ENCODE peak calls at places on chromosomes 11 and 22, in five cellular contexts. One of them, this sample, is unnamed.

GRCh38 chr22:41951898-41952474 is at the start of gene SMIM45:
- DNase-seq in body of pancreas: no peak
- DNase-seq in IMR-90: no peak
- DNase-seq in sigmoid colon: no peak
- DNase-seq in esophagus muscularis mucosa: no peak
- DNase-seq in this sample: no peak

GRCh38 chr11:29260939-29261705 is 755.7 kb downstream of the KCNA4 start:
- DNase-seq in body of pancreas: no peak
- DNase-seq in IMR-90: peak
- DNase-seq in sigmoid colon: no peak
- DNase-seq in esophagus muscularis mucosa: no peak
- DNase-seq in this sample: no peak

GRCh38 chr11:109864834-109865557 is 228.2 kb upstream of the ZC3H12C start:
- DNase-seq in body of pancreas: no peak
- DNase-seq in IMR-90: peak
- DNase-seq in sigmoid colon: no peak
- DNase-seq in esophagus muscularis mucosa: no peak
- DNase-seq in this sample: no peak

GRCh38 chr11:45169310-45170072 is 23.1 kb downstream of the PRDM11 start:
- DNase-seq in body of pancreas: no peak
- DNase-seq in IMR-90: peak
- DNase-seq in sigmoid colon: no peak
- DNase-seq in esophagus muscularis mucosa: no peak
- DNase-seq in this sample: no peak

GRCh38 chr11:93858376-93858775 is 8.0 kb upstream of the VSTM5 start:
- DNase-seq in body of pancreas: no peak
- DNase-seq in IMR-90: no peak
- DNase-seq in sigmoid colon: no peak
- DNase-seq in esophagus muscularis mucosa: no peak
- DNase-seq in this sample: no peak

GRCh38 chr22:29346659-29347058 is 31.2 kb upstream of the RASL10A start:
- DNase-seq in body of pancreas: no peak
- DNase-seq in IMR-90: no peak
- DNase-seq in sigmoid colon: no peak
- DNase-seq in esophagus muscularis mucosa: no peak
- DNase-seq in this sample: peak

GRCh38 chr11:6626971-6627761 is 7.9 kb upstream of the TPP1 start:
- DNase-seq in body of pancreas: no peak
- DNase-seq in IMR-90: no peak
- DNase-seq in sigmoid colon: no peak
- DNase-seq in esophagus muscularis mucosa: no peak
- DNase-seq in this sample: no peak

GRCh38 chr11:96050435-96051182 is 126.7 kb upstream of the MTMR2 start:
- DNase-seq in body of pancreas: no peak
- DNase-seq in IMR-90: peak
- DNase-seq in sigmoid colon: no peak
- DNase-seq in esophagus muscularis mucosa: no peak
- DNase-seq in this sample: no peak

GRCh38 chr22:19880786-19881569 is 26.3 kb upstream of the GNB1L start:
- DNase-seq in body of pancreas: peak
- DNase-seq in IMR-90: peak
- DNase-seq in sigmoid colon: peak
- DNase-seq in esophagus muscularis mucosa: no peak
- DNase-seq in this sample: no peak

GRCh38 chr22:25054943-25055511 is 102.5 kb downstream of the KIAA1671 start:
- DNase-seq in body of pancreas: no peak
- DNase-seq in IMR-90: no peak
- DNase-seq in sigmoid colon: no peak
- DNase-seq in esophagus muscularis mucosa: no peak
- DNase-seq in this sample: no peak
- TF ChIP-seq POLR2A in body of pancreas: no peak
- TF ChIP-seq POLR2A in IMR-90: no peak
- TF ChIP-seq POLR2A in sigmoid colon: no peak
- TF ChIP-seq POLR2A in esophagus muscularis mucosa: no peak
- TF ChIP-seq POLR2A in this sample: no peak

GRCh38 chr22:46126853-46127385 is 23.4 kb upstream of the PPARA start:
- DNase-seq in body of pancreas: no peak
- DNase-seq in IMR-90: no peak
- DNase-seq in sigmoid colon: no peak
- DNase-seq in esophagus muscularis mucosa: no peak
- DNase-seq in this sample: no peak

GRCh38 chr22:46131151-46131587 is 19.2 kb upstream of the PPARA start:
- DNase-seq in body of pancreas: no peak
- DNase-seq in IMR-90: no peak
- DNase-seq in sigmoid colon: no peak
- DNase-seq in esophagus muscularis mucosa: no peak
- DNase-seq in this sample: no peak

GRCh38 chr22:46128606-46129005 is 21.7 kb upstream of the PPARA start:
- DNase-seq in body of pancreas: no peak
- DNase-seq in IMR-90: no peak
- DNase-seq in sigmoid colon: no peak
- DNase-seq in esophagus muscularis mucosa: no peak
- DNase-seq in this sample: no peak

GRCh38 chr22:46127556-46127955 is 22.8 kb upstream of the PPARA start:
- DNase-seq in body of pancreas: no peak
- DNase-seq in IMR-90: no peak
- DNase-seq in sigmoid colon: no peak
- DNase-seq in esophagus muscularis mucosa: no peak
- DNase-seq in this sample: no peak

GRCh38 chr22:46129390-46130041 is 20.8 kb upstream of the PPARA start:
- DNase-seq in body of pancreas: no peak
- DNase-seq in IMR-90: no peak
- DNase-seq in sigmoid colon: no peak
- DNase-seq in esophagus muscularis mucosa: no peak
- DNase-seq in this sample: no peak
- TF ChIP-seq POLR2A in body of pancreas: no peak
- TF ChIP-seq POLR2A in IMR-90: no peak
- TF ChIP-seq POLR2A in sigmoid colon: no peak
- TF ChIP-seq POLR2A in esophagus muscularis mucosa: no peak
- TF ChIP-seq POLR2A in this sample: no peak

DNA sequence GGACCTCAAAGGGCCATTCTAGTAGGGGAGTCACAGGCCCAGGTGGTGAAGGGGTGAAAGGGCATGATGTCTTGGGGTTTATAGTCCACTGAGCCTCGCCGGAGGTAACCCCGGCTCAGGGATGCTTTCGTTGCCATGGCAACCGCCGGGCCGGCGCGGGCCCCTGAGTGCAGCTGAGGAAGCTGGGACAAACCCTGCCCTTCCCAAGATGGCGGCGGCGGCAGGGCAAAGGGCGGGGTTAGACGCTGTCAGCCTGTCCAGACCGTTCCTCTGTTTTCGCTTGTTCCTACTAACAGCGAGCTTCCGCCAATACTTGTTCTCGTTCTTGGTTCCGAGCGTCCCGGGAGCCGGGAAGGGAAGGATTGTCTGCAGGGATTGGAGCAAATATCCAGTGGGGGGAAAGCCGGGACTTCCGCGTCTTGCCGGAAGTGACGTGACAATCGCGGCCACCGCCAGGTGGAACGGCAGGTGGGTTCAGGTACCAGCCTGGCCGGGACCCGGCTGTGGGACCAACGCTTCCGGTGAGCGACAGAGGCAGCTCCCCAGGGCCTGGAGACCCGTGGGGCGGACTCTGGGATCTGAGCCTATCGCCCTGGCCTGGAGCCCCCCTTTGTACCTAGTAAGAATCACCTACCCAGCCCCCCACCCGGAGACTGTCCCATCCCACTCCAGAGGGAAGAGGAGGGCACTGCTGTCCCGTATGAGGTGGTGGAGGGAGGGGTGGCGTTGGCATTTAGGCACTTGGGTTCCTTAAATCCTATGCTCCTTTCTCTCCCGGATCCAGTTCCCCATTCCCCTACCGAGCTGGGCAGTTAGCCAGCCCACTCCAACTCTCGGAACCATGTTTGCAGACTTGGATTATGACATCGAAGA is at the start of gene PICK1:
- DNase-seq in body of pancreas: peak
- DNase-seq in IMR-90: peak
- DNase-seq in sigmoid colon: peak
- DNase-seq in esophagus muscularis mucosa: peak
- DNase-seq in this sample: peak
- TF ChIP-seq POLR2A in body of pancreas: peak
- TF ChIP-seq POLR2A in IMR-90: no peak
- TF ChIP-seq POLR2A in sigmoid colon: no peak
- TF ChIP-seq POLR2A in esophagus muscularis mucosa: no peak
- TF ChIP-seq POLR2A in this sample: no peak

DNA sequence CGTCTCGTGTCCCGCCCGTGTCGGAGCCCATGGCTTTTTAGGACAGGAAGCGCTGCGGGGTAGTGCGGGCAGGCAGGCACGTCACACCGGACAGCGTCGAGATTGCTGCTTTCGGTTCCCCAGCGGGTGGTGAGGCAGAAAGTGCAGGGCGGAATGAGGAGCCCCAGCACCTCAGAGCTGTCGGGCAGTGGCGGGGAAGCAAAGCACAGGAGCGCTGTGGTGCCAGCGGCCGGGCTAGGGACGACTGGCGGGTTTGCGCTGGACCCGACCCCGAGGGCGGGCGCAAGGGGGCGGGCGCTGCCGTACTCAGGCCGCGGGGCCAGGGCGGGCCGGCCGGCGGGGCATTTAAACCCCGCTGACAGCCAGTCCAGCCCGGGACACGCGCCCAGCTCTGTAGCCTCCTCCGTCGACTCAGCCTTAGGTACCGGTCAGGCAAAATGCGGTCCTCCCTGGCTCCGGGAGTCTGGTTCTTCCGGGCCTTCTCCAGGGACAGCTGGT is at the start of gene SLC37A2:
- DNase-seq in body of pancreas: peak
- DNase-seq in IMR-90: peak
- DNase-seq in sigmoid colon: peak
- DNase-seq in esophagus muscularis mucosa: peak
- DNase-seq in this sample: peak
- TF ChIP-seq POLR2A in body of pancreas: peak
- TF ChIP-seq POLR2A in IMR-90: peak
- TF ChIP-seq POLR2A in sigmoid colon: no peak
- TF ChIP-seq POLR2A in esophagus muscularis mucosa: peak
- TF ChIP-seq POLR2A in this sample: no peak

GRCh38 chr11:126725043-126725442 is 275.5 kb downstream of the KIRREL3 start:
- DNase-seq in body of pancreas: no peak
- DNase-seq in IMR-90: no peak
- DNase-seq in sigmoid colon: no peak
- DNase-seq in esophagus muscularis mucosa: no peak
- DNase-seq in this sample: no peak

GRCh38 chr11:126725521-126725920 is 275.0 kb downstream of the KIRREL3 start:
- DNase-seq in body of pancreas: no peak
- DNase-seq in IMR-90: no peak
- DNase-seq in sigmoid colon: no peak
- DNase-seq in esophagus muscularis mucosa: no peak
- DNase-seq in this sample: no peak

GRCh38 chr11:126723665-126724045 is 276.9 kb downstream of the KIRREL3 start:
- DNase-seq in body of pancreas: no peak
- DNase-seq in IMR-90: peak
- DNase-seq in sigmoid colon: no peak
- DNase-seq in esophagus muscularis mucosa: no peak
- DNase-seq in this sample: no peak

GRCh38 chr11:126731526-126731925 is 269.0 kb downstream of the KIRREL3 start:
- DNase-seq in body of pancreas: no peak
- DNase-seq in IMR-90: no peak
- DNase-seq in sigmoid colon: no peak
- DNase-seq in esophagus muscularis mucosa: no peak
- DNase-seq in this sample: no peak

GRCh38 chr11:126727381-126727780 is 273.2 kb downstream of the KIRREL3 start:
- DNase-seq in body of pancreas: no peak
- DNase-seq in IMR-90: no peak
- DNase-seq in sigmoid colon: no peak
- DNase-seq in esophagus muscularis mucosa: no peak
- DNase-seq in this sample: no peak
- TF ChIP-seq POLR2A in body of pancreas: no peak
- TF ChIP-seq POLR2A in IMR-90: no peak
- TF ChIP-seq POLR2A in sigmoid colon: no peak
- TF ChIP-seq POLR2A in esophagus muscularis mucosa: no peak
- TF ChIP-seq POLR2A in this sample: no peak

GRCh38 chr22:31091106-31091975 is 10.2 kb downstream of the SMTN start:
- DNase-seq in body of pancreas: no peak
- DNase-seq in IMR-90: no peak
- DNase-seq in sigmoid colon: peak
- DNase-seq in esophagus muscularis mucosa: no peak
- DNase-seq in this sample: no peak
- TF ChIP-seq POLR2A in body of pancreas: no peak
- TF ChIP-seq POLR2A in IMR-90: no peak
- TF ChIP-seq POLR2A in sigmoid colon: peak
- TF ChIP-seq POLR2A in esophagus muscularis mucosa: no peak
- TF ChIP-seq POLR2A in this sample: no peak

GRCh38 chr11:64304316-64305072 is 830 bp upstream of the ESRRA start:
- DNase-seq in body of pancreas: peak
- DNase-seq in IMR-90: peak
- DNase-seq in sigmoid colon: peak
- DNase-seq in esophagus muscularis mucosa: peak
- DNase-seq in this sample: peak

GRCh38 chr11:64306563-64306875 is 1.2 kb downstream of the ESRRA start:
- DNase-seq in body of pancreas: no peak
- DNase-seq in IMR-90: no peak
- DNase-seq in sigmoid colon: no peak
- DNase-seq in esophagus muscularis mucosa: no peak
- DNase-seq in this sample: no peak

GRCh38 chr11:64305691-64306562 is 603 bp downstream of the ESRRA start:
- DNase-seq in body of pancreas: peak
- DNase-seq in IMR-90: peak
- DNase-seq in sigmoid colon: peak
- DNase-seq in esophagus muscularis mucosa: peak
- DNase-seq in this sample: peak

GRCh38 chr11:64304032-64304315 is 1.4 kb upstream of the ESRRA start:
- DNase-seq in body of pancreas: no peak
- DNase-seq in IMR-90: no peak
- DNase-seq in sigmoid colon: peak
- DNase-seq in esophagus muscularis mucosa: no peak
- DNase-seq in this sample: no peak

DNA sequence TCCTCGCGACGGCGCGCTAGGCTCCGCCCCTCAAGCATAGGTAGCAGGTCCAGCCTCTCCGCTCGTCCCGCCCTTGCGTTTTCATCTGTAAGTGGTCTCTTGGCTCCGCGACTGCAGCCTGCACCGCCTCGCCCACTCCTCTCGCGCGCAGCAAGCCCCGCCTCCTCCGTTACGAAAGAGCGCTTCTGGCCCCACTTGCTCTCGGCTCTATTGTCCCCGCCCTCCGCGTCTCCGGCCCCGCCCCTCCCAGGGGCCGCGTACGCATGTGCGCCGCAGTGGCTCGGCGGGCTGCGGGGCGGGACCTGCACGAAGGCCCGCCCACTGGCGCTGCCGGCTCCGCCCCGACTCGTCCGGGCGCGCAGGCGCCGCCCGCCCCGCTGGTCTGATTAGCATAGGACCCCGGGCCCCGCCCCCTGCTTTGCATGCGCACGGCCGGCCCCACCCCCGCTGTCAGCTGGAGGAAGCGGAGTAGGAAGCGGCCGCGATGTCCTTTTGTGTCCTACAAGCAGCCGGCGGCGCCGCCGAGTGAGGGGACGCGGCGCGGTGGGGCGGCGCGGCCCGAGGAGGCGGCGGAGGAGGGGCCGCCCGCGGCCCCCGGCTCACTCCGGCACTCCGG is at the start of gene ESRRA:
- DNase-seq in body of pancreas: peak
- DNase-seq in IMR-90: peak
- DNase-seq in sigmoid colon: peak
- DNase-seq in esophagus muscularis mucosa: peak
- DNase-seq in this sample: peak
- TF ChIP-seq POLR2A in body of pancreas: peak
- TF ChIP-seq POLR2A in IMR-90: peak
- TF ChIP-seq POLR2A in sigmoid colon: peak
- TF ChIP-seq POLR2A in esophagus muscularis mucosa: no peak
- TF ChIP-seq POLR2A in this sample: no peak

This sample was measured in stomach.